ENCODE peak calls at places on chromosomes 6 and 20, in nine cellular contexts. P, I, N, V, Q, L, U, M and S are unnamed samples.

GRCh38 chr6:126195625-126196236 is 144.2 kb upstream of the CENPW start:
- DNase-seq in I (no peak), P (no peak), V (no peak), L (no peak), U (no peak), N (no peak), Q (no peak), M (no peak), S (no peak)

GRCh38 chr6:48087448-48087847 is 23.5 kb downstream of the PTCHD4 start:
- DNase-seq in I (no peak), Q (peak), U (no peak), V (no peak), M (peak), N (no peak), L (no peak), P (no peak), S (no peak)

GRCh38 chr6:16388488-16388887 is 150.1 kb downstream of the GMPR start:
- DNase-seq in Q (no peak), N (no peak), P (no peak), I (no peak), M (no peak), U (no peak), V (no peak), L (no peak), S (no peak)

GRCh38 chr20:23228912-23229311 is 121.7 kb upstream of the NXT1 start:
- DNase-seq in U (no peak), L (no peak), P (no peak), I (no peak), V (no peak), N (no peak), Q (no peak), M (no peak), S (no peak)

GRCh38 chr6:129280719-129281118 is 397.8 kb downstream of the LAMA2 start:
- DNase-seq in P (no peak), I (no peak), Q (no peak), L (peak), N (peak), U (no peak), M (no peak), V (peak), S (peak)

GRCh38 chr6:101146389-101146788 is 247.1 kb upstream of the GRIK2 start:
- DNase-seq in I (no peak), L (no peak), V (no peak), U (no peak), N (no peak), P (no peak), Q (no peak), M (no peak), S (no peak)

GRCh38 chr20:45044084-45044573 is 56.8 kb downstream of the KCNS1 start:
- DNase-seq in I (no peak), P (no peak), L (peak), N (peak), M (peak), V (no peak), U (no peak), Q (peak), S (peak)

GRCh38 chr20:62133864-62134263 is 9.3 kb downstream of the PSMA7 start:
- DNase-seq in U (no peak), I (no peak), Q (no peak), N (no peak), L (no peak), V (no peak), M (no peak), P (no peak), S (no peak)

GRCh38 chr20:47713163-47713562 is 72.1 kb downstream of the SULF2 start:
- DNase-seq in P (no peak), Q (no peak), L (no peak), V (no peak), U (no peak), M (no peak), I (no peak), N (no peak), S (no peak)

GRCh38 chr6:14816106-14816864 is 429.6 kb upstream of the JARID2 start:
- DNase-seq in U (no peak), N (no peak), Q (no peak), M (no peak), V (no peak), I (no peak), L (no peak), P (no peak), S (no peak)

GRCh38 chr6:45728674-45729073 is 287.0 kb downstream of the CLIC5 start:
- DNase-seq in V (no peak), I (no peak), M (no peak), Q (no peak), L (no peak), N (no peak), U (no peak), P (no peak), S (no peak)

GRCh38 chr6:41581381-41581991 is 35.3 kb downstream of the FOXP4 start:
- DNase-seq in V (no peak), N (no peak), M (no peak), I (no peak), Q (peak), L (no peak), U (peak), P (no peak), S (no peak)

GRCh38 chr20:55456316-55456940 is 548.9 kb downstream of the CBLN4 start:
- DNase-seq in I (no peak), Q (no peak), N (no peak), P (no peak), L (no peak), V (no peak), M (no peak), U (no peak), S (no peak)

GRCh38 chr6:136701011-136701410 is 91.3 kb downstream of the MAP3K5 start:
- DNase-seq in P (no peak), Q (no peak), U (no peak), I (no peak), M (no peak), N (no peak), V (no peak), L (no peak), S (peak)

GRCh38 chr6:74607934-74608333 is 597.9 kb downstream of the COL12A1 start:
- DNase-seq in N (no peak), L (no peak), U (no peak), I (no peak), P (no peak), Q (no peak), M (no peak), V (no peak), S (no peak)

GRCh38 chr6:156731436-156731835 is 45.7 kb upstream of the ARID1B start:
- DNase-seq in P (no peak), I (no peak), V (no peak), L (no peak), Q (no peak), N (no peak), U (no peak), M (peak), S (peak)

GRCh38 chr20:32470940-32471339 is 112.8 kb downstream of the ASXL1 start:
- DNase-seq in U (no peak), L (no peak), P (no peak), N (no peak), M (no peak), I (no peak), V (no peak), Q (no peak), S (no peak)

GRCh38 chr6:72522735-72523141 is 99.1 kb upstream of the KCNQ5 start:
- DNase-seq in M (no peak), V (peak), N (no peak), Q (peak), U (peak), I (no peak), P (no peak), L (no peak), S (peak)